ENCODE peak calls at places on chromosomes 4 and X, in six cellular contexts. One of them, this sample, is unnamed.

GRCh38 chrX:110667706-110668105 is 127.9 kb downstream of the CHRDL1 start:
- DNase-seq in tibial nerve: no peak
- DNase-seq in naive thymus-derived CD4-positive, alpha-beta T cell: no peak
- DNase-seq in effector memory CD4-positive, alpha-beta T cell: no peak
- DNase-seq in HCT116: no peak
- DNase-seq in upper lobe of left lung: no peak
- DNase-seq in this sample: no peak

GRCh38 chrX:78997870-78998558 is 52.8 kb downstream of the P2RY10 start:
- DNase-seq in tibial nerve: no peak
- DNase-seq in naive thymus-derived CD4-positive, alpha-beta T cell: no peak
- DNase-seq in effector memory CD4-positive, alpha-beta T cell: peak
- DNase-seq in HCT116: no peak
- DNase-seq in upper lobe of left lung: no peak
- DNase-seq in this sample: no peak

GRCh38 chr4:143358923-143359694 is 22.4 kb downstream of the GAB1 start:
- DNase-seq in tibial nerve: no peak
- DNase-seq in naive thymus-derived CD4-positive, alpha-beta T cell: no peak
- DNase-seq in effector memory CD4-positive, alpha-beta T cell: no peak
- DNase-seq in HCT116: no peak
- DNase-seq in upper lobe of left lung: peak
- DNase-seq in this sample: peak

GRCh38 chr4:139454111-139454600 is at the start of gene RAB33B:
- DNase-seq in tibial nerve: peak
- DNase-seq in naive thymus-derived CD4-positive, alpha-beta T cell: no peak
- DNase-seq in effector memory CD4-positive, alpha-beta T cell: no peak
- DNase-seq in HCT116: no peak
- DNase-seq in upper lobe of left lung: no peak
- DNase-seq in this sample: no peak

GRCh38 chr4:139177888-139178609 is 1.0 kb upstream of the ELF2 start:
- DNase-seq in tibial nerve: peak
- DNase-seq in naive thymus-derived CD4-positive, alpha-beta T cell: peak
- DNase-seq in effector memory CD4-positive, alpha-beta T cell: peak
- DNase-seq in HCT116: peak
- DNase-seq in upper lobe of left lung: peak
- DNase-seq in this sample: peak

GRCh38 chrX:39301041-39301440 is 499.8 kb downstream of the MID1IP1 start:
- DNase-seq in tibial nerve: no peak
- DNase-seq in naive thymus-derived CD4-positive, alpha-beta T cell: no peak
- DNase-seq in effector memory CD4-positive, alpha-beta T cell: no peak
- DNase-seq in HCT116: no peak
- DNase-seq in upper lobe of left lung: no peak
- DNase-seq in this sample: no peak

GRCh38 chr4:77473509-77473908 is 132.1 kb upstream of the CXCL13 start:
- DNase-seq in tibial nerve: no peak
- DNase-seq in naive thymus-derived CD4-positive, alpha-beta T cell: no peak
- DNase-seq in effector memory CD4-positive, alpha-beta T cell: no peak
- DNase-seq in HCT116: peak
- DNase-seq in upper lobe of left lung: no peak
- DNase-seq in this sample: no peak

GRCh38 chrX:10111364-10112148 is 45.2 kb upstream of the CLCN4 start:
- DNase-seq in tibial nerve: no peak
- DNase-seq in naive thymus-derived CD4-positive, alpha-beta T cell: peak
- DNase-seq in effector memory CD4-positive, alpha-beta T cell: peak
- DNase-seq in HCT116: no peak
- DNase-seq in upper lobe of left lung: no peak
- DNase-seq in this sample: no peak

GRCh38 chr4:120765271-120765985 is 157.1 kb downstream of the PRDM5 start:
- DNase-seq in tibial nerve: no peak
- DNase-seq in naive thymus-derived CD4-positive, alpha-beta T cell: no peak
- DNase-seq in effector memory CD4-positive, alpha-beta T cell: no peak
- DNase-seq in HCT116: no peak
- DNase-seq in upper lobe of left lung: no peak
- DNase-seq in this sample: no peak

GRCh38 chr4:23085249-23085568 is 392.5 kb downstream of the GBA3 start:
- DNase-seq in tibial nerve: no peak
- DNase-seq in naive thymus-derived CD4-positive, alpha-beta T cell: no peak
- DNase-seq in effector memory CD4-positive, alpha-beta T cell: no peak
- DNase-seq in HCT116: no peak
- DNase-seq in upper lobe of left lung: no peak
- DNase-seq in this sample: no peak

GRCh38 chr4:139243448-139244365 is 36.3 kb downstream of the MGARP start:
- DNase-seq in tibial nerve: no peak
- DNase-seq in naive thymus-derived CD4-positive, alpha-beta T cell: no peak
- DNase-seq in effector memory CD4-positive, alpha-beta T cell: no peak
- DNase-seq in HCT116: no peak
- DNase-seq in upper lobe of left lung: no peak
- DNase-seq in this sample: no peak

GRCh38 chr4:145808021-145808650 is 128.2 kb downstream of the C4orf51 start:
- DNase-seq in tibial nerve: no peak
- DNase-seq in naive thymus-derived CD4-positive, alpha-beta T cell: no peak
- DNase-seq in effector memory CD4-positive, alpha-beta T cell: no peak
- DNase-seq in HCT116: peak
- DNase-seq in upper lobe of left lung: no peak
- DNase-seq in this sample: no peak

GRCh38 chr4:68748181-68748981 is 67.4 kb upstream of the UGT2B10 start:
- DNase-seq in tibial nerve: no peak
- DNase-seq in naive thymus-derived CD4-positive, alpha-beta T cell: no peak
- DNase-seq in effector memory CD4-positive, alpha-beta T cell: no peak
- DNase-seq in HCT116: peak
- DNase-seq in upper lobe of left lung: no peak
- DNase-seq in this sample: no peak

GRCh38 chr4:183335369-183335940 is 13.2 kb upstream of the CLDN24 start:
- DNase-seq in tibial nerve: no peak
- DNase-seq in naive thymus-derived CD4-positive, alpha-beta T cell: no peak
- DNase-seq in effector memory CD4-positive, alpha-beta T cell: no peak
- DNase-seq in HCT116: peak
- DNase-seq in upper lobe of left lung: no peak
- DNase-seq in this sample: no peak

GRCh38 chr4:80153800-80154546 is 43.3 kb upstream of the PRDM8 start:
- DNase-seq in tibial nerve: no peak
- DNase-seq in naive thymus-derived CD4-positive, alpha-beta T cell: no peak
- DNase-seq in effector memory CD4-positive, alpha-beta T cell: no peak
- DNase-seq in HCT116: no peak
- DNase-seq in upper lobe of left lung: no peak
- DNase-seq in this sample: no peak

GRCh38 chrX:16671005-16671404 is 21.0 kb downstream of the S100G start:
- DNase-seq in tibial nerve: no peak
- DNase-seq in naive thymus-derived CD4-positive, alpha-beta T cell: peak
- DNase-seq in effector memory CD4-positive, alpha-beta T cell: no peak
- DNase-seq in HCT116: peak
- DNase-seq in upper lobe of left lung: no peak
- DNase-seq in this sample: no peak

GRCh38 chrX:95290455-95290854 is 1394.2 kb upstream of the DIAPH2 start:
- DNase-seq in tibial nerve: no peak
- DNase-seq in naive thymus-derived CD4-positive, alpha-beta T cell: no peak
- DNase-seq in effector memory CD4-positive, alpha-beta T cell: no peak
- DNase-seq in HCT116: no peak
- DNase-seq in upper lobe of left lung: no peak
- DNase-seq in this sample: no peak

GRCh38 chr4:181957088-181957487 is 286.1 kb upstream of the TENM3 start:
- DNase-seq in tibial nerve: no peak
- DNase-seq in naive thymus-derived CD4-positive, alpha-beta T cell: no peak
- DNase-seq in effector memory CD4-positive, alpha-beta T cell: no peak
- DNase-seq in HCT116: no peak
- DNase-seq in upper lobe of left lung: no peak
- DNase-seq in this sample: peak

GRCh38 chr4:143195581-143195980 is 10.9 kb downstream of the USP38 start:
- DNase-seq in tibial nerve: no peak
- DNase-seq in naive thymus-derived CD4-positive, alpha-beta T cell: no peak
- DNase-seq in effector memory CD4-positive, alpha-beta T cell: no peak
- DNase-seq in HCT116: no peak
- DNase-seq in upper lobe of left lung: no peak
- DNase-seq in this sample: no peak

GRCh38 chr4:3407930-3408792 is 33.6 kb upstream of the HGFAC start:
- DNase-seq in tibial nerve: no peak
- DNase-seq in naive thymus-derived CD4-positive, alpha-beta T cell: no peak
- DNase-seq in effector memory CD4-positive, alpha-beta T cell: no peak
- DNase-seq in HCT116: no peak
- DNase-seq in upper lobe of left lung: no peak
- DNase-seq in this sample: no peak

GRCh38 chr4:81663368-81663767 is 191.7 kb upstream of the RASGEF1B start:
- DNase-seq in tibial nerve: no peak
- DNase-seq in naive thymus-derived CD4-positive, alpha-beta T cell: no peak
- DNase-seq in effector memory CD4-positive, alpha-beta T cell: no peak
- DNase-seq in HCT116: no peak
- DNase-seq in upper lobe of left lung: no peak
- DNase-seq in this sample: no peak

GRCh38 chr4:81260443-81261102 is 45.6 kb upstream of the PRKG2 start:
- DNase-seq in tibial nerve: no peak
- DNase-seq in naive thymus-derived CD4-positive, alpha-beta T cell: no peak
- DNase-seq in effector memory CD4-positive, alpha-beta T cell: no peak
- DNase-seq in HCT116: no peak
- DNase-seq in upper lobe of left lung: no peak
- DNase-seq in this sample: no peak

DNA sequence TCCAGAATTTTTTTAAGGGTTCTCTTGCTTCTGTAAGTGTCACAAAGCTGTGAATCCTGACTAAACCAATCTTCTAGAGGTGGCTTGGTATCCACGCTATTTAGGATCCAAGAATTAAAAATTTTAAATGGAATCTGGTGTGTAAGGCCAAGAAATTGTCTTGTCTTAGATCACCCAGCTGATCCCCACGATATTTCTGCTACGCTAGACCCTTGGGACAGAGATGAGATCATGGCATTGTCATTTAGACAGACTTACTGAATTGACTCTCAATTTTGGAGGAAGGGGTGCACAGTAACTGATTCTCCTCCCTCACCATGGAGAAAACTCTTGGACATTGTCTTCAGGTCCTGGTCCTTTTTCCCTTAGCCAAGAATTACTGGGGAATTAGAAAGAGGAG is 5.7 kb downstream of the GPRIN3 start:
- DNase-seq in tibial nerve: no peak
- DNase-seq in naive thymus-derived CD4-positive, alpha-beta T cell: no peak
- DNase-seq in effector memory CD4-positive, alpha-beta T cell: no peak
- DNase-seq in HCT116: no peak
- DNase-seq in upper lobe of left lung: no peak
- DNase-seq in this sample: no peak
- H3K27ac ChIP-seq in tibial nerve: peak
- H3K27ac ChIP-seq in naive thymus-derived CD4-positive, alpha-beta T cell: peak
- H3K27ac ChIP-seq in effector memory CD4-positive, alpha-beta T cell: peak
- H3K27ac ChIP-seq in HCT116: no peak
- H3K27ac ChIP-seq in upper lobe of left lung: no peak
- H3K27ac ChIP-seq in this sample: peak

GRCh38 chrX:120358687-120359086 is 3.2 kb upstream of the ATP1B4 start:
- DNase-seq in tibial nerve: no peak
- DNase-seq in naive thymus-derived CD4-positive, alpha-beta T cell: no peak
- DNase-seq in effector memory CD4-positive, alpha-beta T cell: no peak
- DNase-seq in HCT116: no peak
- DNase-seq in upper lobe of left lung: no peak
- DNase-seq in this sample: no peak

GRCh38 chrX:120361906-120362305 is at the start of gene ATP1B4:
- DNase-seq in tibial nerve: no peak
- DNase-seq in naive thymus-derived CD4-positive, alpha-beta T cell: no peak
- DNase-seq in effector memory CD4-positive, alpha-beta T cell: no peak
- DNase-seq in HCT116: no peak
- DNase-seq in upper lobe of left lung: no peak
- DNase-seq in this sample: no peak

GRCh38 chrX:120356084-120356483 is 5.8 kb upstream of the ATP1B4 start:
- DNase-seq in tibial nerve: no peak
- DNase-seq in naive thymus-derived CD4-positive, alpha-beta T cell: no peak
- DNase-seq in effector memory CD4-positive, alpha-beta T cell: no peak
- DNase-seq in HCT116: no peak
- DNase-seq in upper lobe of left lung: no peak
- DNase-seq in this sample: no peak

DNA sequence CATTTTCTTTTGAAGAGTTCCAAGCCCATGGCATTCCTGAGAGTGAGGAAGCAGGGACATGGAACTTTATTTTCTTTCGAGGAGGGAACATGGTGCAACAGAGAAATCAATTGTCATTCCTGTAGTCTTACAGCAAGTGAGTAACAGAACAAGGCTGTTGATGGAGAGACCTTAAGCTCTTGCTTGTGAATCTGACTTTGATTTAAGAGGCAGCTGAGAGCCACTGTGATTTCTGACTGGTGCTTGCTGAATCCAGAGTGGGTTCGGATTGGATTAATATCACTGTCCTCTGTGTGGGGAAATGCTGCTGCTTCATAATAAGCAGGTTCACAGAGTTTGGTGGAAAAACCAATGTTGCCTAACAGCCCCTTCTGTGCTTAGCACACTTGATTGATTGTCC is 4.7 kb upstream of the ATP1B4 start:
- DNase-seq in tibial nerve: no peak
- DNase-seq in naive thymus-derived CD4-positive, alpha-beta T cell: no peak
- DNase-seq in effector memory CD4-positive, alpha-beta T cell: no peak
- DNase-seq in HCT116: no peak
- DNase-seq in upper lobe of left lung: no peak
- DNase-seq in this sample: no peak
- H3K27ac ChIP-seq in tibial nerve: no peak
- H3K27ac ChIP-seq in naive thymus-derived CD4-positive, alpha-beta T cell: no peak
- H3K27ac ChIP-seq in effector memory CD4-positive, alpha-beta T cell: no peak
- H3K27ac ChIP-seq in HCT116: no peak
- H3K27ac ChIP-seq in upper lobe of left lung: no peak
- H3K27ac ChIP-seq in this sample: no peak

GRCh38 chrX:139204576-139204902 is 326.0 kb upstream of the F9 start:
- DNase-seq in tibial nerve: no peak
- DNase-seq in naive thymus-derived CD4-positive, alpha-beta T cell: no peak
- DNase-seq in effector memory CD4-positive, alpha-beta T cell: no peak
- DNase-seq in HCT116: no peak
- DNase-seq in upper lobe of left lung: no peak
- DNase-seq in this sample: no peak
- H3K27ac ChIP-seq in tibial nerve: peak
- H3K27ac ChIP-seq in naive thymus-derived CD4-positive, alpha-beta T cell: no peak
- H3K27ac ChIP-seq in effector memory CD4-positive, alpha-beta T cell: no peak
- H3K27ac ChIP-seq in HCT116: no peak
- H3K27ac ChIP-seq in upper lobe of left lung: no peak
- H3K27ac ChIP-seq in this sample: no peak

DNA sequence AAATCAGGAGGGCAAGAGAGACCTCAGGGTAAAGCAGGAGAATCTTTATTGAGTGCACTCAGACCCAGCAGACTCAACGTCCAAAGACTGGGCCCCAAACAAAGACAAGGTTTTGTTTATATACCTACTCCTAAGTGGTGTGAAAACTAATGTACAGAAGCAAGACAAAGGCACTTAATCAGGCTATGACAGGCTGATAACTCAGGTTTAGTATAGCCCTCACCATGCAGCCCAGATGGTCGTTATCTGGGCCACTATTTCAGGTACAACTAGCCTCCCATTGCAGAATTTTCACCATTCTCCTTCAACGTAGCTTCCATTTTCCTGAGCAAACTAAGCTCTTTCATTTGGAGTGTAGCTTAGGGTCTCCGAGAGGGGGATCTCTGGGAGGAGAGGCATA is 36.9 kb downstream of the SULT1E1 start:
- DNase-seq in tibial nerve: no peak
- DNase-seq in naive thymus-derived CD4-positive, alpha-beta T cell: no peak
- DNase-seq in effector memory CD4-positive, alpha-beta T cell: no peak
- DNase-seq in HCT116: no peak
- DNase-seq in upper lobe of left lung: no peak
- DNase-seq in this sample: no peak
- H3K27ac ChIP-seq in tibial nerve: no peak
- H3K27ac ChIP-seq in naive thymus-derived CD4-positive, alpha-beta T cell: no peak
- H3K27ac ChIP-seq in effector memory CD4-positive, alpha-beta T cell: no peak
- H3K27ac ChIP-seq in HCT116: no peak
- H3K27ac ChIP-seq in upper lobe of left lung: no peak
- H3K27ac ChIP-seq in this sample: peak

This sample was measured in pancreas.